ENCODE peak calls at places on chromosomes 7 and 10, in six cellular contexts. L is mesenteric fat pad; K is lower lobe of right lung; V is naive thymus-derived CD8-positive, alpha-beta T cell; O is osteocyte; Z is T1000. D is an unnamed sample.

GRCh38 chr10:5948999-5949759 is 28.2 kb downstream of the IL15RA start:
- DNase-seq in V (peak), K (peak), Z (no peak), L (no peak), O (no peak), D (no peak)

GRCh38 chr7:122082670-122083069 is 61.4 kb downstream of the AASS start:
- DNase-seq in V (no peak), L (no peak), O (no peak), Z (no peak), K (no peak), D (no peak)

GRCh38 chr10:78757542-78757941 is 311.2 kb upstream of the ZMIZ1 start:
- DNase-seq in Z (peak), L (no peak), O (no peak), V (no peak), K (no peak), D (no peak)

GRCh38 chr10:114520453-114520852 is 116.2 kb upstream of the AFAP1L2 start:
- DNase-seq in Z (no peak), O (no peak), K (no peak), V (no peak), L (no peak), D (no peak)

GRCh38 chr10:42958142-42958868 is 118.6 kb upstream of the RET start:
- DNase-seq in K (no peak), V (no peak), O (peak), Z (no peak), L (peak), D (no peak)

GRCh38 chr10:58727633-58728032 is 215.0 kb downstream of the BICC1 start:
- DNase-seq in L (no peak), O (no peak), K (no peak), Z (no peak), V (no peak), D (no peak)

GRCh38 chr10:104099274-104099673 is 13.6 kb upstream of the COL17A1 start:
- DNase-seq in Z (no peak), L (no peak), O (no peak), V (no peak), K (no peak), D (peak)

GRCh38 chr10:124450783-124451057 is 885 bp upstream of the NKX1-2 start:
- DNase-seq in K (no peak), L (no peak), Z (no peak), V (no peak), O (no peak), D (no peak)

GRCh38 chr10:70461397-70462348 is 16.9 kb upstream of the PALD1 start:
- DNase-seq in Z (no peak), V (peak), L (no peak), O (no peak), K (no peak), D (no peak)

GRCh38 chr7:80309971-80310549 is 175.4 kb downstream of the GNAI1 start:
- DNase-seq in Z (no peak), L (no peak), O (no peak), K (no peak), V (no peak), D (no peak)

GRCh38 chr10:69847883-69848282 is 46.2 kb downstream of the COL13A1 start:
- DNase-seq in L (no peak), Z (no peak), V (no peak), O (no peak), K (no peak), D (no peak)

GRCh38 chr10:91976324-91977051 is 52.9 kb downstream of the BTAF1 start:
- DNase-seq in O (no peak), L (no peak), K (no peak), V (no peak), Z (no peak), D (no peak)

GRCh38 chr7:78499966-78500365 is 701.4 kb downstream of the PHTF2 start:
- DNase-seq in V (no peak), K (no peak), Z (no peak), L (no peak), O (no peak), D (no peak)